ENCODE peak calls at places on chromosome 16, in five cellular contexts. One of them, this sample, is unnamed.

GRCh38 chr16:27369806-27370205 is 32.2 kb upstream of the IL21R start:
- DNase-seq in activated CD4-positive, alpha-beta T cell treated with anti-CD3 and anti-CD28 coated beads, Interleukin-2, amount 10 ng/mL, durations not matched to agents 7 days and 5 days: no peak
- DNase-seq in RWPE1: no peak
- DNase-seq in stimulated activated CD4-positive, alpha-beta T cell treated with anti-CD3 and anti-CD28 coated beads, Interleukin-2, amount 100 ng/mL, for 24 hours: no peak
- DNase-seq in ACHN: no peak
- DNase-seq in this sample: no peak

GRCh38 chr16:1152651-1153259 is at the start of gene CACNA1H:
- DNase-seq in activated CD4-positive, alpha-beta T cell treated with anti-CD3 and anti-CD28 coated beads, Interleukin-2, amount 10 ng/mL, durations not matched to agents 7 days and 5 days: peak
- DNase-seq in stimulated activated CD4-positive, alpha-beta T cell treated with anti-CD3 and anti-CD28 coated beads, Interleukin-2, amount 100 ng/mL, for 24 hours: peak
- DNase-seq in ACHN: no peak
- DNase-seq in RWPE1: peak
- DNase-seq in this sample: no peak

GRCh38 chr16:81189100-81189664 is 49.3 kb upstream of the BCO1 start:
- DNase-seq in stimulated activated CD4-positive, alpha-beta T cell treated with anti-CD3 and anti-CD28 coated beads, Interleukin-2, amount 100 ng/mL, for 24 hours: no peak
- DNase-seq in ACHN: no peak
- DNase-seq in activated CD4-positive, alpha-beta T cell treated with anti-CD3 and anti-CD28 coated beads, Interleukin-2, amount 10 ng/mL, durations not matched to agents 7 days and 5 days: no peak
- DNase-seq in RWPE1: no peak
- DNase-seq in this sample: peak

GRCh38 chr16:56871172-56871593 is 6.2 kb downstream of the SLC12A3 start:
- DNase-seq in RWPE1: peak
- DNase-seq in stimulated activated CD4-positive, alpha-beta T cell treated with anti-CD3 and anti-CD28 coated beads, Interleukin-2, amount 100 ng/mL, for 24 hours: no peak
- DNase-seq in ACHN: peak
- DNase-seq in activated CD4-positive, alpha-beta T cell treated with anti-CD3 and anti-CD28 coated beads, Interleukin-2, amount 10 ng/mL, durations not matched to agents 7 days and 5 days: no peak
- DNase-seq in this sample: no peak

GRCh38 chr16:49605536-49606241 is 232.1 kb downstream of the C16orf78 start:
- DNase-seq in stimulated activated CD4-positive, alpha-beta T cell treated with anti-CD3 and anti-CD28 coated beads, Interleukin-2, amount 100 ng/mL, for 24 hours: no peak
- DNase-seq in activated CD4-positive, alpha-beta T cell treated with anti-CD3 and anti-CD28 coated beads, Interleukin-2, amount 10 ng/mL, durations not matched to agents 7 days and 5 days: no peak
- DNase-seq in ACHN: no peak
- DNase-seq in RWPE1: no peak
- DNase-seq in this sample: no peak

GRCh38 chr16:2979669-2980226 is 498 bp downstream of the PKMYT1 start:
- DNase-seq in activated CD4-positive, alpha-beta T cell treated with anti-CD3 and anti-CD28 coated beads, Interleukin-2, amount 10 ng/mL, durations not matched to agents 7 days and 5 days: peak
- DNase-seq in ACHN: no peak
- DNase-seq in RWPE1: no peak
- DNase-seq in stimulated activated CD4-positive, alpha-beta T cell treated with anti-CD3 and anti-CD28 coated beads, Interleukin-2, amount 100 ng/mL, for 24 hours: no peak
- DNase-seq in this sample: no peak

GRCh38 chr16:70433456-70434103 is 5.3 kb downstream of the ST3GAL2 start:
- DNase-seq in ACHN: no peak
- DNase-seq in activated CD4-positive, alpha-beta T cell treated with anti-CD3 and anti-CD28 coated beads, Interleukin-2, amount 10 ng/mL, durations not matched to agents 7 days and 5 days: no peak
- DNase-seq in RWPE1: no peak
- DNase-seq in stimulated activated CD4-positive, alpha-beta T cell treated with anti-CD3 and anti-CD28 coated beads, Interleukin-2, amount 100 ng/mL, for 24 hours: no peak
- DNase-seq in this sample: peak

GRCh38 chr16:6104423-6104822 is 1006.8 kb upstream of the EEF2KMT start:
- DNase-seq in stimulated activated CD4-positive, alpha-beta T cell treated with anti-CD3 and anti-CD28 coated beads, Interleukin-2, amount 100 ng/mL, for 24 hours: no peak
- DNase-seq in RWPE1: no peak
- DNase-seq in activated CD4-positive, alpha-beta T cell treated with anti-CD3 and anti-CD28 coated beads, Interleukin-2, amount 10 ng/mL, durations not matched to agents 7 days and 5 days: no peak
- DNase-seq in ACHN: no peak
- DNase-seq in this sample: no peak

GRCh38 chr16:10242916-10243315 is 60.7 kb upstream of the GRIN2A start:
- DNase-seq in stimulated activated CD4-positive, alpha-beta T cell treated with anti-CD3 and anti-CD28 coated beads, Interleukin-2, amount 100 ng/mL, for 24 hours: no peak
- DNase-seq in activated CD4-positive, alpha-beta T cell treated with anti-CD3 and anti-CD28 coated beads, Interleukin-2, amount 10 ng/mL, durations not matched to agents 7 days and 5 days: no peak
- DNase-seq in RWPE1: no peak
- DNase-seq in ACHN: no peak
- DNase-seq in this sample: no peak

GRCh38 chr16:75282811-75283281 is 31.4 kb upstream of the BCAR1 start:
- DNase-seq in activated CD4-positive, alpha-beta T cell treated with anti-CD3 and anti-CD28 coated beads, Interleukin-2, amount 10 ng/mL, durations not matched to agents 7 days and 5 days: no peak
- DNase-seq in ACHN: no peak
- DNase-seq in RWPE1: no peak
- DNase-seq in stimulated activated CD4-positive, alpha-beta T cell treated with anti-CD3 and anti-CD28 coated beads, Interleukin-2, amount 100 ng/mL, for 24 hours: no peak
- DNase-seq in this sample: no peak

GRCh38 chr16:87877942-87878507 is 8.7 kb upstream of the SLC7A5 start:
- DNase-seq in ACHN: no peak
- DNase-seq in RWPE1: no peak
- DNase-seq in stimulated activated CD4-positive, alpha-beta T cell treated with anti-CD3 and anti-CD28 coated beads, Interleukin-2, amount 100 ng/mL, for 24 hours: no peak
- DNase-seq in activated CD4-positive, alpha-beta T cell treated with anti-CD3 and anti-CD28 coated beads, Interleukin-2, amount 10 ng/mL, durations not matched to agents 7 days and 5 days: no peak
- DNase-seq in this sample: no peak

GRCh38 chr16:85284138-85284897 is 172.0 kb upstream of the CIBAR2 start:
- DNase-seq in RWPE1: no peak
- DNase-seq in stimulated activated CD4-positive, alpha-beta T cell treated with anti-CD3 and anti-CD28 coated beads, Interleukin-2, amount 100 ng/mL, for 24 hours: no peak
- DNase-seq in ACHN: no peak
- DNase-seq in activated CD4-positive, alpha-beta T cell treated with anti-CD3 and anti-CD28 coated beads, Interleukin-2, amount 10 ng/mL, durations not matched to agents 7 days and 5 days: no peak
- DNase-seq in this sample: no peak

GRCh38 chr16:1096164-1097082 is at the start of gene C1QTNF8:
- DNase-seq in RWPE1: no peak
- DNase-seq in activated CD4-positive, alpha-beta T cell treated with anti-CD3 and anti-CD28 coated beads, Interleukin-2, amount 10 ng/mL, durations not matched to agents 7 days and 5 days: no peak
- DNase-seq in ACHN: no peak
- DNase-seq in stimulated activated CD4-positive, alpha-beta T cell treated with anti-CD3 and anti-CD28 coated beads, Interleukin-2, amount 100 ng/mL, for 24 hours: no peak
- DNase-seq in this sample: no peak

GRCh38 chr16:1770328-1771071 is 843 bp downstream of the NME3 start:
- DNase-seq in stimulated activated CD4-positive, alpha-beta T cell treated with anti-CD3 and anti-CD28 coated beads, Interleukin-2, amount 100 ng/mL, for 24 hours: peak
- DNase-seq in ACHN: peak
- DNase-seq in RWPE1: peak
- DNase-seq in activated CD4-positive, alpha-beta T cell treated with anti-CD3 and anti-CD28 coated beads, Interleukin-2, amount 10 ng/mL, durations not matched to agents 7 days and 5 days: peak
- DNase-seq in this sample: no peak

GRCh38 chr16:87129771-87130170 is 187.4 kb downstream of the C16orf95 start:
- DNase-seq in RWPE1: peak
- DNase-seq in stimulated activated CD4-positive, alpha-beta T cell treated with anti-CD3 and anti-CD28 coated beads, Interleukin-2, amount 100 ng/mL, for 24 hours: no peak
- DNase-seq in activated CD4-positive, alpha-beta T cell treated with anti-CD3 and anti-CD28 coated beads, Interleukin-2, amount 10 ng/mL, durations not matched to agents 7 days and 5 days: no peak
- DNase-seq in ACHN: no peak
- DNase-seq in this sample: no peak

GRCh38 chr16:62225675-62226074 is 189.4 kb upstream of the CDH8 start:
- DNase-seq in activated CD4-positive, alpha-beta T cell treated with anti-CD3 and anti-CD28 coated beads, Interleukin-2, amount 10 ng/mL, durations not matched to agents 7 days and 5 days: peak
- DNase-seq in RWPE1: peak
- DNase-seq in stimulated activated CD4-positive, alpha-beta T cell treated with anti-CD3 and anti-CD28 coated beads, Interleukin-2, amount 100 ng/mL, for 24 hours: peak
- DNase-seq in ACHN: peak
- DNase-seq in this sample: no peak

GRCh38 chr16:88359008-88359407 is 23.8 kb upstream of the ZNF469 start:
- DNase-seq in stimulated activated CD4-positive, alpha-beta T cell treated with anti-CD3 and anti-CD28 coated beads, Interleukin-2, amount 100 ng/mL, for 24 hours: no peak
- DNase-seq in activated CD4-positive, alpha-beta T cell treated with anti-CD3 and anti-CD28 coated beads, Interleukin-2, amount 10 ng/mL, durations not matched to agents 7 days and 5 days: no peak
- DNase-seq in RWPE1: no peak
- DNase-seq in ACHN: no peak
- DNase-seq in this sample: no peak

This sample was measured in gastrocnemius medialis.